ENCODE peak calls at places on chromosome 17, in nine cellular contexts. H, D, I, S, K, M, F, B and T are unnamed samples.

GRCh38 chr17:33687831-33688230 is 394.7 kb upstream of the ASIC2 start:
- DNase-seq in H (no peak), D (no peak), I (no peak), S (no peak), K (no peak), M (no peak), F (no peak), B (no peak), T (no peak)

GRCh38 chr17:44307387-44308186 is 814 bp upstream of the RUNDC3A start:
- DNase-seq in H (peak; percentile 74), D (peak; percentile 73), I (no peak), S (peak; percentile 82), K (no peak), M (peak; percentile 85), F (no peak), B (no peak), T (no peak)

GRCh38 chr17:55635253-55635766 is 87.4 kb downstream of the TMEM100 start:
- DNase-seq in H (no peak), D (peak; percentile 35), I (no peak), S (no peak), K (peak; percentile 3), M (no peak), F (no peak), B (no peak), T (no peak)

GRCh38 chr17:82331345-82331939 is 2.1 kb downstream of the SECTM1 start:
- DNase-seq in H (no peak), D (no peak), I (no peak), S (no peak), K (no peak), M (peak; percentile 58), F (no peak), B (no peak), T (peak; percentile 63)

GRCh38 chr17:20994779-20995149 is 48.0 kb downstream of the USP22 start:
- DNase-seq in H (no peak), D (no peak), I (no peak), S (no peak), K (no peak), M (no peak), F (no peak), B (no peak), T (no peak)

GRCh38 chr17:64950871-64951270 is 31.6 kb upstream of the LRRC37A3 start:
- DNase-seq in H (no peak), D (peak; percentile 23), I (no peak), S (no peak), K (no peak), M (no peak), F (no peak), B (no peak), T (no peak)

GRCh38 chr17:65332375-65332774 is 195.2 kb downstream of the RGS9 start:
- DNase-seq in H (no peak), D (peak; percentile 90), I (no peak), S (peak; percentile 37), K (peak; percentile 52), M (no peak), F (no peak), B (peak; percentile 26), T (no peak)

GRCh38 chr17:39950871-39951348 is 11.9 kb upstream of the GSDMA start:
- DNase-seq in H (no peak), D (no peak), I (no peak), S (no peak), K (no peak), M (no peak), F (no peak), B (no peak), T (no peak)

GRCh38 chr17:75685508-75685907 is 18.4 kb downstream of the SAP30BP start:
- DNase-seq in H (no peak), D (peak; percentile 74), I (no peak), S (no peak), K (no peak), M (no peak), F (no peak), B (no peak), T (peak; percentile 2)

GRCh38 chr17:50681260-50682200 is 26.2 kb downstream of the ANKRD40 start:
- DNase-seq in H (peak; percentile 59), D (peak; percentile 89), I (no peak), S (peak; percentile 71), K (peak; percentile 75), M (no peak), F (peak; percentile 66), B (no peak), T (no peak)

GRCh38 chr17:28413804-28414203 is 7.8 kb upstream of the SLC46A1 start:
- DNase-seq in H (no peak), D (no peak), I (no peak), S (peak; percentile 37), K (no peak), M (no peak), F (no peak), B (no peak), T (no peak)

GRCh38 chr17:57487552-57487951 is 231.2 kb downstream of the MSI2 start:
- DNase-seq in H (no peak), D (no peak), I (no peak), S (no peak), K (no peak), M (no peak), F (no peak), B (no peak), T (no peak)

DNA sequence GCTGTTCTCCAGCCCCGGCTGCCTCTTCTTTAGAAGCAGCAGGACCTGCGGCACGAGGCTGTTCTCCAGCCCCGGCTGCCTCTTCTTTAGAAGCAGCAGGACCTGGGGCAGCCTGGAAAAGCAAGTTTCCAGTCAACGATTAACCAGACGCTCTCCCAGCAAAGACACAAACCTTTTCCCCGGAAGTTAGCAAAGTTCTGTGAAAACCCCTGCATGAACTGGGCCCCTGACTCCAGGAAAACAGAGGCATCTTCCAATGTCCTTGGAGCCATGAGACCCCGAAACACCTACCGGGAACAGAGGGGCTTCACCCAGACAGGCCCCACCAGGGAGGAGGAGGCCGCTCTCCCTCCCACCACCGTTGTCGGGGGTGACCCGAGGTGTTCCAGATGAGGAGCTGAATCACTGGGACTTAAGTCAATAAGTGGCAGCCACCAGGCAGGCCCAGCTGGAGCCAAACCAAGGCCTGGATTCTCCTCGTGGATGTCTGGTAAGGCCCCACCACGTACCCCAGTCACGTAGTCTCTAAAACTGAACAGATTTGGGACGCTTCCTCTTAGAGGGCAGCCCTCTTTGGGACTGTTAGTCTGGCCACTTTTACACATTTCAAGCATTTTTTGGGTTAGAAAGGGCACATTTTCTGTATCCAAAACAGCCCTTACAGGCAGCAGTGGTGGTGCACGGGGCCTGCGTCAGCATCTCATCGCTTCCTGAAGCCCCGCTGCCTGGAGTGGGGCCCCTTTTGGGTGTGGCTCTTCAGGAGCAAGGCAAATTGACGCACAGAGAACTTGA is at the start of gene RPH3AL:
- DNase-seq in H (no peak), D (peak; percentile 20), I (no peak), S (peak; percentile 51), K (peak; percentile 35), M (peak; percentile 91), F (peak; percentile 86), B (no peak), T (peak; percentile 86)
- H3K4me3 ChIP-seq in H (no peak within 1 kb of the TSS), D (no peak within 1 kb of the TSS), I (no peak within 1 kb of the TSS), S (no peak within 1 kb of the TSS), K (no peak within 1 kb of the TSS), M (no peak within 1 kb of the TSS), F (no peak within 1 kb of the TSS), B (no peak within 1 kb of the TSS), T (no peak within 1 kb of the TSS)

DNA sequence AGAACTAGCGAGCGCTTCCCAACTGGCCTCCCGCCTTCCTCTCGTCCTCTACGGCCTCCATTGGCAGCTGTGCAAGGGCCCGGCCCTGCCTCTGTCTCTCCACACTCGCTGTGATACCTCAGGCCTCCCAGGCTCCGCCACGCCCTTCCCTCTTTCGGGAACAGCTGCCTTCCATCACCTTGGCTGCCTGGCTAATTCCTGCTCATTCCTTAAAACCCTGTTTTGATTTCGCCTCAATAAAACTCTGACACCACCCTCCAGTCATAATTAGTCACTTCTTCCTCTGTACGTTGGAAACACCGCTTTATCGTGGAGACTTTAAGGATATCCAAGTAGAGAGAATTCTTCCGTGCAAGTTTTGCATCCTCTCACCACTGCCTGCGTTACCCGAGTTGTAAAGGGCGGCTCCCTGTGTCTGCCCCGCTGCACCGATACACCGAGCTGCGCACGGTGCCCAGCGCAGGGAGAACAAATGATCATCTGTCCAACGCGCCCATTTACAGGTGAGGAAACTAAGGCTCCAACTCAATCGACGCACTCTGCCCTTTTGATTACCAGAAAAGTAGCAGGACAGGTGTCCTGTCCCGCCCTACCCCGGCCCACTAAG is 139.6 kb downstream of the SEC14L1 start:
- DNase-seq in H (no peak), D (peak; percentile 89), I (no peak), S (peak; percentile 50), K (peak; percentile 55), M (peak; percentile 59), F (peak; percentile 83), B (no peak), T (peak; percentile 62)
- H3K4me3 ChIP-seq in H (no peak overlapping the region), D (peak overlapping the region; percentile 65), I (peak overlapping the region; percentile 69), S (peak overlapping the region; percentile 70), K (peak overlapping the region; percentile 32), M (no peak overlapping the region), F (peak overlapping the region; percentile 73), B (peak overlapping the region; percentile 52), T (no peak overlapping the region)

DNA sequence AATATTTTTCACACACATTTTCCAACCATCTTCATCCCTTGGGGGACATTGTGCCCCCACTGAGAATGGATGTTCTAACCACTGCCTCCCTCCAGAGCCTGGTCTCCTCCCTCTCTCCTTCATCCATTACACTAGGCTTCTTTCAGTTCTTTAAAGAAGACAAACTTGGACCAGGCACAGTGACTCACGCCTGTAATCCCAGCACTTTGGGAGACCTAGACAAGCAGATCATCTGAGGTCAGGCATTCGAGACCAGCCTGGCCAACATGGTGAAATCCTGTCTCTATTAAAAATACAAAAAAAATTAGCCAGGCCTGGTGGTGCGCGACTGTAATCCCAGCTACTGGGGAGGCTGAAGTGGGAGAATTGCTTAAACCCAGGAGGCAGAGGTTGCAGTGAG is 6.5 kb downstream of the ALOX15 start:
- DNase-seq in H (no peak), D (peak; percentile 45), I (no peak), S (no peak), K (no peak), M (no peak), F (no peak), B (no peak), T (no peak)
- H3K4me3 ChIP-seq in H (no peak overlapping the region), D (no peak overlapping the region), I (no peak overlapping the region), S (no peak overlapping the region), K (no peak overlapping the region), M (no peak overlapping the region), F (no peak overlapping the region), B (no peak overlapping the region), T (no peak overlapping the region)

GRCh38 chr17:35713069-35713728 is 18.2 kb upstream of the RASL10B start:
- DNase-seq in H (no peak), D (peak; percentile 97), I (no peak), S (no peak), K (peak; percentile 93), M (no peak), F (no peak), B (peak; percentile 90), T (no peak)

GRCh38 chr17:35708951-35709350 is 22.5 kb upstream of the RASL10B start:
- DNase-seq in H (no peak), D (no peak), I (no peak), S (no peak), K (no peak), M (no peak), F (no peak), B (no peak), T (no peak)

GRCh38 chr17:35708149-35708548 is 23.3 kb upstream of the RASL10B start:
- DNase-seq in H (no peak), D (no peak), I (no peak), S (no peak), K (no peak), M (no peak), F (no peak), B (no peak), T (no peak)

GRCh38 chr17:35705705-35706104 is 25.7 kb upstream of the RASL10B start:
- DNase-seq in H (no peak), D (no peak), I (no peak), S (no peak), K (no peak), M (no peak), F (no peak), B (no peak), T (no peak)

GRCh38 chr17:35709874-35710273 is 21.6 kb upstream of the RASL10B start:
- DNase-seq in H (no peak), D (peak; percentile 29), I (no peak), S (no peak), K (peak; percentile 29), M (no peak), F (no peak), B (no peak), T (no peak)
- H3K4me3 ChIP-seq in H (no peak overlapping the region), D (no peak overlapping the region), I (no peak overlapping the region), S (no peak overlapping the region), K (no peak overlapping the region), M (no peak overlapping the region), F (no peak overlapping the region), B (no peak overlapping the region), T (no peak overlapping the region)